ENCODE peak calls at places on chromosomes 12 and 14, in six cellular contexts. L, N, E, I, P and J are unnamed samples. For H3K9me3, the result is how much of the 10 kb centered on the place peaks cover.

GRCh38 chr12:122421263-122421814 is 1.1 kb downstream of the CLIP1 start:
- DNase-seq in L (no peak), E (peak), I (no peak), P (peak), N (no peak), J (no peak)

GRCh38 chr14:35378638-35379568 is 25.6 kb downstream of the NFKBIA start:
- DNase-seq in N (no peak), L (no peak), P (peak), I (no peak), E (no peak), J (no peak)

GRCh38 chr12:68675098-68675842 is 11.5 kb upstream of the NUP107 start:
- DNase-seq in E (no peak), N (peak), L (peak), I (peak), P (no peak), J (peak)

GRCh38 chr14:59961518-59962062 is 41.6 kb downstream of the LRRC9 start:
- DNase-seq in E (no peak), I (no peak), N (no peak), L (no peak), P (no peak), J (no peak)

GRCh38 chr14:101501341-101501740 is 60.0 kb upstream of the DIO3 start:
- DNase-seq in E (no peak), I (no peak), P (no peak), L (no peak), N (no peak), J (no peak)

GRCh38 chr12:6341439-6342139 is at the start of gene TNFRSF1A:
- DNase-seq in N (peak), L (peak), P (peak), I (no peak), E (peak), J (no peak)

GRCh38 chr14:55388160-55388559 is 23.5 kb downstream of the ATG14 start:
- DNase-seq in L (no peak), E (peak), I (no peak), N (no peak), P (no peak), J (no peak)

GRCh38 chr14:70644016-70644415 is 2.3 kb downstream of the TTC9 start:
- DNase-seq in N (no peak), L (no peak), P (no peak), E (no peak), I (no peak), J (no peak)

GRCh38 chr12:14211829-14212455 is 153.5 kb upstream of the ATF7IP start:
- DNase-seq in N (no peak), L (no peak), E (no peak), I (no peak), P (no peak), J (no peak)

GRCh38 chr12:132524405-132524804 is 34.5 kb downstream of the FBRSL1 start:
- DNase-seq in N (no peak), L (no peak), I (no peak), P (peak), E (peak), J (no peak)

GRCh38 chr12:10331642-10332239 is 24.1 kb downstream of the KLRD1 start:
- DNase-seq in P (no peak), I (no peak), L (no peak), E (peak), N (no peak), J (no peak)

GRCh38 chr12:53252349-53252916 is 15.7 kb upstream of the ESPL1 start:
- DNase-seq in L (no peak), P (no peak), I (no peak), N (no peak), E (no peak), J (no peak)

GRCh38 chr12:27511723-27512045 is 12.3 kb upstream of the PPFIBP1 start:
- DNase-seq in L (no peak), E (no peak), I (no peak), P (no peak), N (no peak), J (no peak)

GRCh38 chr12:98110516-98110915 is 404.9 kb upstream of the TMPO start:
- DNase-seq in P (no peak), N (no peak), E (no peak), L (no peak), I (no peak), J (no peak)

GRCh38 chr12:109606261-109607028 is 32.9 kb downstream of the MVK start:
- DNase-seq in P (no peak), L (no peak), I (no peak), E (no peak), N (no peak), J (no peak)

GRCh38 chr14:23376477-23377200 is at the start of gene CMTM5:
- DNase-seq in E (no peak), N (no peak), L (no peak), P (no peak), I (no peak), J (no peak)

GRCh38 chr14:36524874-36525745 is 5.1 kb upstream of the NKX2-1 start:
- DNase-seq in I (no peak), N (no peak), P (no peak), E (no peak), L (no peak), J (no peak)

GRCh38 chr14:36522347-36522971 is 2.4 kb upstream of the NKX2-1 start:
- DNase-seq in I (no peak), P (no peak), L (no peak), N (no peak), E (no peak), J (no peak)

GRCh38 chr14:36521598-36522345 is 1.7 kb upstream of the NKX2-1 start:
- DNase-seq in P (no peak), E (no peak), N (no peak), L (no peak), I (no peak), J (no peak)

GRCh38 chr14:36524220-36524837 is 4.3 kb upstream of the NKX2-1 start:
- DNase-seq in N (no peak), E (no peak), P (no peak), I (no peak), L (no peak), J (no peak)

DNA sequence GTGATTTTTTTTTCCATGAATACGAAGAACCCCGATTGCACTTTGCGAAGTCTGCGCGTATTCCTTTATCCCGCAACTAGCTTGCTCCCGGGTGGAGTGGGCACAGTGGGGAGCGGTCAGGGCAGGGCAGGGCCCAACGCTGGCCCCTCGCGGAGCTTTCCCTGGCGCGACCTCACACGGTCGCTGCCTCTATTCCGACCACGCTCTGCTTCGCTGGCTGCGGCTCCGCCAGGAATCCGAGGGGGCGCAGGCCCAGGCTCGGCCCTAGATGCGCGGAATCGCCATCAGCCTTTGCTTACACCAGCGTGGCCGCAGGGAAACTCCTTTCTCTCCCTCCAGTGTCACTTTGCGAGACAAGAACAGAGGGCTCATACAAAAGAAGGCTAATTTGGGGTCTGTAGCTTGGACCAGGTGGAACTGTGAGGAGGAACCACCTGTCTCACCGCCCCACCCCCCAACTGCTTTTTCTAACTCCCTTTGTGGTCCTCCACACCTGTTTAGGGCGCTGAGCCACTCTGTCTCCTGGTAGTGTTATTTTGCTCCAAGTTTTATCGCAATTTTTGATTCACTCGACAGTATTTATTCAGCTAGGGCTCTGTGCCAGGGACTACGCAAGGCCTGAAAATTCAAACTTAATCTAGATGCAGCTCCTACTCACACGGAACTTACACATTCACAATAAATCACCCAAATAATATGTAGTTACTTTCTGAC is 3.1 kb upstream of the NKX2-1 start:
- DNase-seq in E (no peak), N (no peak), P (no peak), L (no peak), I (no peak), J (no peak)
- H3K9me3 ChIP-seq in E (under half), N (under half), P (under half), L (under half), I (under half), J (under half)

DNA sequence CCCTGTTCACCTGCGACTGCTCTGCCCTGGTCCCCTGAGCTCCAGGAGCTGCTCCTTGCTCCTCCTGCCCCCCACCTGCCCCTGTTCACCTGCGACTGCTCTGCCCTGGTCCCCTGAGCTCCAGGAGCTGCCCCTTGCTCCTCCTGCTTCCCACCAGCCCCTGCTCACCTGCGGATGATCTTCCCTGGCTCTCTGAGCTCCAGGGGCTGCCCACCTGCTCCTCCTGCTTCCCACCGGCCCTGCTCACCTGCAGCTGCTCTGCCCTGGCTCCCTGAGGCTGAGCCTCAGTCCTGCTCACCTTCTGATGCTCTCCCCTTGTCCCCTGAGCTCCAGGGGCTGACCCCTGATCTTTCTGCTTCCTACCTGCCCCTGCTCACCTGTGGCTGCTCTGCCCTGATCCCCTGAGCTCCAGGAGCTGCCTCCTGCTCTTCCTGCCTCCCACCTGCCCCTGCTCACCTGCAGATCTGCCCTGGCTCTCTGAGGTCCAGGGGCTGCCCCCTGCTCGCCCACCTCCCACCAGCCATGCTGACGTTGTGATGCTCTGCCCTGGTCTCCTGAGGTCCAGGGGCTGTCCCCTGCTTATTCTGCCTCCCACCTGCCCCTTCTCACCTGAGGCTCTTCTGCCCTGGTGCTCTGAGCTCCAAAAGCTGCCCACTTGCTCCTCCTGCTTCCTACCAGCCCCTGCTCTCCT is 219.2 kb downstream of the TMEM121 start:
- DNase-seq in P (no peak), E (no peak), N (no peak), I (no peak), L (no peak), J (no peak)
- H3K9me3 ChIP-seq in P (under half), E (under half), N (under half), I (under half), L (under half), J (under half)

GRCh38 chr14:65486856-65487255 is 74.3 kb downstream of the FUT8 start:
- DNase-seq in L (no peak), P (no peak), I (no peak), E (peak), N (no peak), J (no peak)

GRCh38 chr14:65492277-65492676 is 79.7 kb downstream of the FUT8 start:
- DNase-seq in E (no peak), N (no peak), P (no peak), I (no peak), L (no peak), J (no peak)

GRCh38 chr14:65495196-65495595 is 82.7 kb downstream of the FUT8 start:
- DNase-seq in P (no peak), N (no peak), L (no peak), E (peak), I (no peak), J (no peak)

GRCh38 chr14:65487783-65488578 is 75.5 kb downstream of the FUT8 start:
- DNase-seq in N (no peak), P (no peak), E (no peak), I (no peak), L (no peak), J (no peak)

DNA sequence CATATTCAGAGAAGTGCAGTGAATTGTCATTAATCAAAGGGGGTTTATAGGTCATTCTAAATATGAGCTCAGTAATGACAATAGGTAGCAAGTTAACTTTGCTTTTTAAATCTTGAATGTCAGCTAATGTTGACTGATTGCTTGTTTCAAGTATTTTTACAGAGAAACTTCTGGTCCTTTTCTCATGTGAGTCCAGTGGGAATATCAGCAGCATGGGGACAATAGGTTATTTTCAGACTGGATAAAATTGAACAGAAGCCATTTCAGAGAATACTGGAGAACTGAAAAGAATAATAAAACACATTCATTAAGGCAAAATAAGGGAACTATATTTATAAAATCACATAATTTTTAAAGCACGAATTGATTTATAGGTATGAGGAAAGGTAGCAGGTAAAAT is 78.7 kb downstream of the FUT8 start:
- DNase-seq in I (no peak), L (no peak), E (no peak), N (no peak), P (no peak), J (no peak)
- H3K9me3 ChIP-seq in I (under half), L (under half), E (under half), N (under half), P (under half), J (under half)

GRCh38 chr12:60689137-60689536 is 1093.3 kb downstream of the SLC16A7 start:
- DNase-seq in N (no peak), P (no peak), L (no peak), E (no peak), I (no peak), J (no peak)

GRCh38 chr12:60684988-60685655 is 1089.3 kb downstream of the SLC16A7 start:
- DNase-seq in E (no peak), P (no peak), N (no peak), L (no peak), I (no peak), J (no peak)
- H3K9me3 ChIP-seq in E (under half), P (under half), N (under half), L (under half), I (under half), J (under half)

DNA sequence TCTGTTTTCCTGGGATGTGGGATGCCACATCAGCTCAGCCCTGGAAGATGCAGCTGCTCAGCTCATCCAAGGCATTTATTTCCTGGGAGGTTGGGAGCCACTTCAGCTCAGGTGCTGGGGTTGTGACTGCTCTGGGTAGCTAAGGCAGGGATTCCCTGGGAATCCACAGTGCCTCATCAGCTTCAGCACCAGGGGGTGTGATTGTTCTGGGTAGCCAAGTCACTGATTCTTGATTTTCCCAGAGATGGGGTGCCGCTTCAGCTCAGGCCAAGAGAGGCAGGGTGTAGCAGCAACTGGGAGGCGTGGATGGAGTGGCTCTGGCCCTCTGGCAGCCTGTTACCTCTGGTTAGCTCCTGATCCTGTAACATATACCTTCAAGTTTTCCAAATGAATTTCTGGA is 81.3 kb upstream of the PRMT8 start:
- DNase-seq in E (no peak), I (no peak), N (no peak), L (no peak), P (no peak), J (no peak)
- H3K9me3 ChIP-seq in E (under half), I (under half), N (under half), L (under half), P (under half), J (under half)